ENCODE peak calls at places on chromosomes 4 and X, in five cellular contexts. One of them, this sample, is unnamed.
A peak's percentile ranks its signal among the peaks of the same experiment; 100 is the strongest.

GRCh38 chr4:5030152-5030668 is 11.0 kb upstream of the CYTL1 start:
- DNase-seq in H1: no peak
- DNase-seq in hepatocyte: no peak
- DNase-seq in lung: no peak
- DNase-seq in stomach: no peak
- DNase-seq in this sample: no peak

GRCh38 chrX:150887906-150888465 is 10.5 kb downstream of the CD99L2 start:
- DNase-seq in lung: no peak
- DNase-seq in stomach: no peak
- DNase-seq in H1: no peak
- DNase-seq in hepatocyte: no peak
- DNase-seq in this sample: no peak

GRCh38 chrX:107659768-107660167 is 31.5 kb downstream of the PRPS1 start:
- DNase-seq in lung: no peak
- DNase-seq in stomach: no peak
- DNase-seq in hepatocyte: peak; percentile 75
- DNase-seq in H1: no peak
- DNase-seq in this sample: no peak

GRCh38 chrX:31154941-31155340 is 83.1 kb upstream of the FTHL17 start:
- DNase-seq in lung: no peak
- DNase-seq in stomach: no peak
- DNase-seq in H1: no peak
- DNase-seq in hepatocyte: no peak
- DNase-seq in this sample: no peak

GRCh38 chr4:10100734-10101216 is 15.8 kb downstream of the WDR1 start:
- DNase-seq in hepatocyte: no peak
- DNase-seq in stomach: no peak
- DNase-seq in H1: no peak
- DNase-seq in lung: no peak
- DNase-seq in this sample: no peak

GRCh38 chr4:182895791-182896292 is 21.3 kb downstream of the DCTD start:
- DNase-seq in H1: no peak
- DNase-seq in stomach: peak; percentile 69
- DNase-seq in hepatocyte: peak; percentile 28
- DNase-seq in lung: no peak
- DNase-seq in this sample: no peak

GRCh38 chr4:3629665-3630064 is 97.4 kb upstream of the LRPAP1 start:
- DNase-seq in stomach: no peak
- DNase-seq in H1: no peak
- DNase-seq in hepatocyte: no peak
- DNase-seq in lung: no peak
- DNase-seq in this sample: no peak

GRCh38 chr4:85050736-85051135 is 84.2 kb upstream of the WDFY3 start:
- DNase-seq in stomach: no peak
- DNase-seq in hepatocyte: no peak
- DNase-seq in lung: no peak
- DNase-seq in H1: no peak
- DNase-seq in this sample: no peak

GRCh38 chr4:162274354-162274753 is 110.6 kb upstream of the FSTL5 start:
- DNase-seq in stomach: peak; percentile 43
- DNase-seq in hepatocyte: no peak
- DNase-seq in lung: no peak
- DNase-seq in H1: no peak
- DNase-seq in this sample: no peak

GRCh38 chr4:4182835-4183568 is 43.7 kb downstream of the OTOP1 start:
- DNase-seq in H1: peak; percentile 39
- DNase-seq in lung: no peak
- DNase-seq in stomach: no peak
- DNase-seq in hepatocyte: peak; percentile 62
- DNase-seq in this sample: no peak

GRCh38 chr4:145565328-145565727 is 53.9 kb upstream of the MMAA start:
- DNase-seq in hepatocyte: no peak
- DNase-seq in lung: no peak
- DNase-seq in stomach: no peak
- DNase-seq in H1: no peak
- DNase-seq in this sample: no peak

GRCh38 chrX:19334945-19335626 is 8.6 kb upstream of the PDHA1 start:
- DNase-seq in H1: no peak
- DNase-seq in hepatocyte: no peak
- DNase-seq in stomach: no peak
- DNase-seq in lung: no peak
- DNase-seq in this sample: no peak

GRCh38 chr4:3226467-3226866 is 22.5 kb upstream of the MSANTD1 start:
- DNase-seq in hepatocyte: no peak
- DNase-seq in stomach: peak; percentile 38
- DNase-seq in lung: no peak
- DNase-seq in H1: no peak
- DNase-seq in this sample: no peak

GRCh38 chr4:140330311-140330900 is 43.0 kb upstream of the SCOC start:
- DNase-seq in hepatocyte: peak; percentile 46
- DNase-seq in lung: no peak
- DNase-seq in H1: no peak
- DNase-seq in stomach: no peak
- DNase-seq in this sample: no peak

GRCh38 chr4:88291003-88291402 is 6.6 kb upstream of the PPM1K start:
- DNase-seq in H1: no peak
- DNase-seq in stomach: no peak
- DNase-seq in hepatocyte: peak; percentile 12
- DNase-seq in lung: no peak
- DNase-seq in this sample: no peak

GRCh38 chrX:137033774-137034507 is at the start of gene GPR101:
- DNase-seq in hepatocyte: peak; percentile 11
- DNase-seq in H1: no peak
- DNase-seq in lung: no peak
- DNase-seq in stomach: no peak
- DNase-seq in this sample: no peak

GRCh38 chrX:152960115-152960514 is 33.8 kb downstream of the PNMA5 start:
- DNase-seq in H1: no peak
- DNase-seq in hepatocyte: no peak
- DNase-seq in stomach: no peak
- DNase-seq in lung: no peak
- DNase-seq in this sample: no peak

GRCh38 chr4:123350191-123350544 is 46.4 kb upstream of the SPRY1 start:
- DNase-seq in stomach: peak; percentile 54
- DNase-seq in hepatocyte: peak; percentile 82
- DNase-seq in H1: peak; percentile 41
- DNase-seq in lung: no peak
- DNase-seq in this sample: no peak

GRCh38 chrX:69101655-69102251 is 63.5 kb downstream of the PJA1 start:
- DNase-seq in lung: no peak
- DNase-seq in hepatocyte: no peak
- DNase-seq in H1: no peak
- DNase-seq in stomach: no peak
- DNase-seq in this sample: no peak

GRCh38 chr4:93217423-93217822 is 611.1 kb upstream of the ATOH1 start:
- DNase-seq in lung: no peak
- DNase-seq in hepatocyte: no peak
- DNase-seq in stomach: no peak
- DNase-seq in H1: no peak
- DNase-seq in this sample: no peak

GRCh38 chr4:8846864-8847263 is 24.8 kb downstream of the HMX1 start:
- DNase-seq in hepatocyte: no peak
- DNase-seq in H1: no peak
- DNase-seq in stomach: no peak
- DNase-seq in lung: no peak
- DNase-seq in this sample: no peak

GRCh38 chr4:169270810-169271691 is at the start of gene SH3RF1:
- DNase-seq in hepatocyte: peak; percentile 92
- DNase-seq in stomach: peak; percentile 90
- DNase-seq in lung: peak; percentile 82
- DNase-seq in H1: no peak
- DNase-seq in this sample: no peak

DNA sequence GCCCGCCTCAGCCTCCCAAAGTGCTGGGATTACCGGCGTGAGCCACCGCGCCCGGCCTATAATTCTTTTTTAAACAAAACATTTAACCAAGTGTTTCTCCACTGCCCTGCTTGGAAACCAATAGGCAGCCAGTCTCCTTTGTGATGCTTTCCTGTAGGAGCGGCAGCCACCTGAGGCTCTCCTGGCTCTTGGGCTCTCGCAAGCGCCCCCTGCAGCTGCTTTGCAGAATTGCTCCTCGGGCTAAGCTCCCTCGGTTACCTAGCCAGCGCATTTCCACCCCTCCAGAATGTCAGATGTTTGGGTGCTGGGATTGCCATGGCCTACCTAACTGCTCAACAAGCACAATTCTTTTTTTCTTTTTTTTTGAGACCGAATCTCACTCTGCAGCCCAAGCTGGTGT is 7.7 kb downstream of the S100P start:
- DNase-seq in lung: no peak
- DNase-seq in H1: peak; percentile 73
- DNase-seq in stomach: no peak
- DNase-seq in hepatocyte: no peak
- DNase-seq in this sample: no peak
- TF ChIP-seq CTCF in lung: no peak
- TF ChIP-seq CTCF in H1: peak; percentile 82
- TF ChIP-seq CTCF in stomach: no peak
- TF ChIP-seq CTCF in hepatocyte: no peak
- TF ChIP-seq CTCF in this sample: peak; percentile 72

GRCh38 chr4:137664055-137664405 is 131.7 kb upstream of the PCDH18 start:
- DNase-seq in stomach: no peak
- DNase-seq in lung: no peak
- DNase-seq in hepatocyte: peak; percentile 44
- DNase-seq in H1: no peak
- DNase-seq in this sample: no peak

GRCh38 chr4:137656661-137657060 is 124.4 kb upstream of the PCDH18 start:
- DNase-seq in hepatocyte: no peak
- DNase-seq in lung: no peak
- DNase-seq in stomach: no peak
- DNase-seq in H1: no peak
- DNase-seq in this sample: no peak

GRCh38 chr4:137659431-137659830 is 127.1 kb upstream of the PCDH18 start:
- DNase-seq in stomach: no peak
- DNase-seq in hepatocyte: no peak
- DNase-seq in H1: no peak
- DNase-seq in lung: no peak
- DNase-seq in this sample: no peak

GRCh38 chr4:137663376-137664054 is 131.2 kb upstream of the PCDH18 start:
- DNase-seq in hepatocyte: peak; percentile 8
- DNase-seq in stomach: no peak
- DNase-seq in H1: no peak
- DNase-seq in lung: no peak
- DNase-seq in this sample: no peak

DNA sequence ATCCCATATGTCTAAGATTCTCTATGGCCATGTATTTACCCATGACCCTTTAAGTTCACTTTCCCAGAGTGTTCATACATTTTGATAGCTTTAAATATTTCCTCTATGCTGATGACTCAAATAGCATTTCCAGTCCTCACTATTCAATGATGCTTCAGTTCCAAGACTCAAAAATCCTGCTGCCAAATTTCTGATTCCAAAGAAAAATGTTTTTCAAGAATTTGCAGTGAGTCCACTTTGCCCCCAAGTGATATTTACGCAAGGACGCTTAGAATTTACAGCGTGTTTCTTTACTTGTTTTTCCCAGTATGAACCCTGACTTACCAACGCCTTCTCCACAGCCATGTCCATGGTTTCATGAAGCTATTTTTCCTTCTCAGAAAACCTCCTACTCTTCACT is 127.9 kb upstream of the PCDH18 start:
- DNase-seq in lung: no peak
- DNase-seq in stomach: no peak
- DNase-seq in hepatocyte: no peak
- DNase-seq in H1: no peak
- DNase-seq in this sample: no peak
- H3K4me1 ChIP-seq in lung: peaks cover 2% of the 10 kb centered on the region
- H3K4me1 ChIP-seq in stomach: no peaks in the 10 kb centered on the region
- H3K4me1 ChIP-seq in hepatocyte: peaks cover 18% of the 10 kb centered on the region
- H3K4me1 ChIP-seq in H1: peaks cover 10% of the 10 kb centered on the region
- H3K4me1 ChIP-seq in this sample: no peaks in the 10 kb centered on the region

GRCh38 chr4:81366786-81367185 is 104.9 kb downstream of the RASGEF1B start:
- DNase-seq in H1: no peak
- DNase-seq in lung: no peak
- DNase-seq in stomach: no peak
- DNase-seq in hepatocyte: no peak
- DNase-seq in this sample: no peak

GRCh38 chr4:81375745-81376144 is 96.0 kb downstream of the RASGEF1B start:
- DNase-seq in stomach: no peak
- DNase-seq in hepatocyte: no peak
- DNase-seq in lung: no peak
- DNase-seq in H1: no peak
- DNase-seq in this sample: no peak

DNA sequence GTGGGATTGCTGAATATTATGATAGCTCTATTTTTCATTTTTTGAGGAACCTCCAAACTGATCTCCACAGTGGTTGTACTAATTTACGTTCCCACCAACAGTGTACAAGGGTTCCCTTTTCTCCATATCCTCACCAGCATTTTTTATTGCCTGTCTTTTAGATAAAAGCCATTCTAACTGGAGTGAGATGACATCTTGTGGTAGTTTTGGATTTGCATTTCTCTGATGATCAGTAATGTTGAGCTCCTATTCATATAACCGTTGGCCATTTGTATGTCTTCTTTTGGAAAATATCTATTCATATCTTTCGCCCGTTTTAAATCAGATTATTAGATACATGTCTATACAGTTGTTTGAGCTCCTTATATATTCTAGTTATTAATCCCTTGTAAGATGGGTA is 101.8 kb downstream of the RASGEF1B start:
- DNase-seq in hepatocyte: no peak
- DNase-seq in H1: no peak
- DNase-seq in lung: no peak
- DNase-seq in stomach: no peak
- DNase-seq in this sample: no peak
- TF ChIP-seq CTCF in hepatocyte: peak; percentile 18
- TF ChIP-seq CTCF in H1: no peak
- TF ChIP-seq CTCF in lung: no peak
- TF ChIP-seq CTCF in stomach: no peak
- TF ChIP-seq CTCF in this sample: no peak

GRCh38 chrX:41084360-41085104 is 713 bp upstream of the USP9X start:
- DNase-seq in lung: peak; percentile 97
- DNase-seq in H1: peak; percentile 81
- DNase-seq in stomach: peak; percentile 99
- DNase-seq in hepatocyte: peak; percentile 97
- DNase-seq in this sample: peak; percentile 67

GRCh38 chrX:41086627-41086932 is 1.3 kb downstream of the USP9X start:
- DNase-seq in H1: no peak
- DNase-seq in stomach: no peak
- DNase-seq in hepatocyte: no peak
- DNase-seq in lung: no peak
- DNase-seq in this sample: no peak

GRCh38 chrX:41084044-41084359 is 1.2 kb upstream of the USP9X start:
- DNase-seq in lung: no peak
- DNase-seq in stomach: no peak
- DNase-seq in H1: no peak
- DNase-seq in hepatocyte: no peak
- DNase-seq in this sample: no peak

GRCh38 chrX:41085883-41086626 is 810 bp downstream of the USP9X start:
- DNase-seq in H1: no peak
- DNase-seq in stomach: peak; percentile 50
- DNase-seq in hepatocyte: peak; percentile 68
- DNase-seq in lung: peak; percentile 58
- DNase-seq in this sample: no peak

GRCh38 chrX:41085105-41085882 is at the start of gene USP9X:
- DNase-seq in stomach: peak; percentile 92
- DNase-seq in hepatocyte: peak; percentile 93
- DNase-seq in H1: peak; percentile 33
- DNase-seq in lung: peak; percentile 90
- DNase-seq in this sample: peak; percentile 32
- H3K4me1 ChIP-seq in stomach: peaks cover 19% of the 10 kb centered on the region
- H3K4me1 ChIP-seq in hepatocyte: peaks cover 7% of the 10 kb centered on the region
- H3K4me1 ChIP-seq in H1: peaks cover 2% of the 10 kb centered on the region
- H3K4me1 ChIP-seq in lung: no peaks in the 10 kb centered on the region
- H3K4me1 ChIP-seq in this sample: peaks cover 9% of the 10 kb centered on the region